ENCODE peak calls at places on chromosome 10, in seven cellular contexts. X is stomach, K is transverse colon, H is A549, Z is SK-N-SH, J is tibial nerve, O is ovary. D is an unnamed sample. For H3K9me3, the result is how much of the 10 kb centered on the place peaks cover.

GRCh38 chr10:11687357-11687771 is 54.8 kb upstream of the ECHDC3 start:
- DNase-seq in X (no peak), K (no peak), H (no peak), Z (no peak), J (no peak), O (no peak), D (no peak)

GRCh38 chr10:46523119-46523880 is 33.2 kb downstream of the GPRIN2 start:
- DNase-seq in X (peak), K (peak), H (peak), Z (peak), J (peak), O (no peak), D (peak)

GRCh38 chr10:48199580-48200377 is 74.7 kb downstream of the FRMPD2 start:
- DNase-seq in X (no peak), K (no peak), H (no peak), Z (no peak), J (no peak), O (no peak), D (no peak)

GRCh38 chr10:131453772-131454634 is 142.5 kb upstream of the TCERG1L start:
- DNase-seq in X (peak), K (peak), H (no peak), Z (peak), J (peak), O (peak), D (no peak)

GRCh38 chr10:110355181-110355831 is 50.6 kb upstream of the SMNDC1 start:
- DNase-seq in X (no peak), K (peak), H (no peak), Z (no peak), J (no peak), O (no peak), D (peak)

GRCh38 chr10:17199351-17199804 is 2.1 kb downstream of the TRDMT1 start:
- DNase-seq in X (no peak), K (no peak), H (no peak), Z (peak), J (no peak), O (no peak), D (no peak)

GRCh38 chr10:72353028-72353962 is 1.4 kb downstream of the DNAJB12 start:
- DNase-seq in X (no peak), K (no peak), H (peak), Z (peak), J (no peak), O (no peak), D (no peak)

GRCh38 chr10:103576862-103577261 is 83.4 kb downstream of the NEURL1 start:
- DNase-seq in X (peak), K (no peak), H (no peak), Z (no peak), J (no peak), O (no peak), D (no peak)

GRCh38 chr10:101851411-101852116 is 8.0 kb upstream of the KCNIP2 start:
- DNase-seq in X (no peak), K (no peak), H (no peak), Z (no peak), J (no peak), O (no peak), D (no peak)

DNA sequence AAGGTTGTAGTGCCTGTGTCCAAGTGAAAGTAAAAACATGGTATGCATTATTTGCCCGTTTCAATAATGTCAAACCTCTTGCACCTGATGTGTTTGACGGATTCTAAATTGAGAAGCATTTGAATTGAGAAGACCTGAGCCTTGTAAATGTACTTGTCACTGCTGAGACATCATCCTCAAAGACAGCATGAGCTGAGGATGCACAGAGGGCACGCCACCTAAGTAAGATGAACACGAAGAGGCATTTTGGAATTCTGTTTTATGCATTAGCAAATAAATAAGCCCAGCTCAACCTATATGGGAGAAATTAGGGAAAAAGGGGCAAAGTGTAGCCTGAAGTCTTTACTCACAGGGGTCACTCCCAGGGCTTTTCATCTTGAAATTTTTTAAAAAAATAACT is 73.8 kb upstream of the SORCS1 start:
- DNase-seq in X (no peak), K (no peak), H (no peak), Z (no peak), J (no peak), O (no peak), D (no peak)
- H3K9me3 ChIP-seq in X (under half), K (under half), H (under half), Z (under half), J (under half), O (under half), D (under half)

GRCh38 chr10:22381262-22381661 is 36.0 kb downstream of the SPAG6 start:
- DNase-seq in X (no peak), K (no peak), H (no peak), Z (no peak), J (no peak), O (no peak), D (no peak)

GRCh38 chr10:22374489-22375126 is 29.3 kb downstream of the SPAG6 start:
- DNase-seq in X (no peak), K (no peak), H (no peak), Z (no peak), J (no peak), O (no peak), D (no peak)

DNA sequence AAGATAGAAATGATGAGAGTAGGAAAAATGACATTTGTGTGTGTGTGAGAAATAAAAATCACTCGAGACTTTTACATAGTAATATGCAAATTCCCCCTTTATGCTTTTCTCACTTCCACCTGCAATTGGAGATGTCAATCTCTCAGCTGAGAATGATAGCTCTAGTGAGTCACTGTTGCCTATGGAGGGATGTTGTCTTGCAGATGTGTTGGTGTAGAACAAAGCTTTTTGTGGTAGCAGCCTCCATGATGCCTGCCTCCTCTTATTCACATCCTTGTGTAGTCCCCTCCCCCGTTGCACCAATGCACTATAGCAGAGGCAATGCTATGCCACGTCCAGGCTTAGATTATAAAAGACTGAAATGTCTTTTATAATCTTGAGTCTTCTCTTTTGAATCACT is 33.8 kb downstream of the SPAG6 start:
- DNase-seq in X (no peak), K (no peak), H (no peak), Z (no peak), J (no peak), O (no peak), D (no peak)
- TF ChIP-seq EP300 in X (no peak), K (no peak), H (no peak), Z (no peak), J (no peak), O (no peak), D (no peak)

DNA sequence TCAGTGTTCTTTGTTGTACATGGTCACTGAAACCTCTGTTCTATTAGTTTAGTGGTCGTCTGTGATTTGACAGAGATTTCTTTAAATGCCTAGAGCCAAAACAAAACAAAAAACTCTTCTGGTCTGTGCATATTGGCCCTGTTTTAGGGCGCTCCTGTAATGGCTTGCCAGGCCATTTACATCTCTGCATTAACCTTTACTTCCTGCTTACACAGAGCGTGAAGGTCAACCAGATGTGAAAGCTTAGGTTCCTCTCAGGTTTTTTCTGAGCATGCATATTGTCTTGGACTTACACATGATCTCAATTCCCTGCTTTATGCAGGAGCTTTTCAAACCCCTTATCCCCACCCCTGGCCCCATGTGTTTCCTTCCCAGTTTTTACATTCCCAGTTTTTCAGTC is 9.6 kb downstream of the ZNF37A start:
- DNase-seq in X (no peak), K (no peak), H (no peak), Z (no peak), J (no peak), O (no peak), D (no peak)
- H3K9me3 ChIP-seq in X (under half), K (half or more), H (half or more), Z (under half), J (under half), O (under half), D (under half)

DNA sequence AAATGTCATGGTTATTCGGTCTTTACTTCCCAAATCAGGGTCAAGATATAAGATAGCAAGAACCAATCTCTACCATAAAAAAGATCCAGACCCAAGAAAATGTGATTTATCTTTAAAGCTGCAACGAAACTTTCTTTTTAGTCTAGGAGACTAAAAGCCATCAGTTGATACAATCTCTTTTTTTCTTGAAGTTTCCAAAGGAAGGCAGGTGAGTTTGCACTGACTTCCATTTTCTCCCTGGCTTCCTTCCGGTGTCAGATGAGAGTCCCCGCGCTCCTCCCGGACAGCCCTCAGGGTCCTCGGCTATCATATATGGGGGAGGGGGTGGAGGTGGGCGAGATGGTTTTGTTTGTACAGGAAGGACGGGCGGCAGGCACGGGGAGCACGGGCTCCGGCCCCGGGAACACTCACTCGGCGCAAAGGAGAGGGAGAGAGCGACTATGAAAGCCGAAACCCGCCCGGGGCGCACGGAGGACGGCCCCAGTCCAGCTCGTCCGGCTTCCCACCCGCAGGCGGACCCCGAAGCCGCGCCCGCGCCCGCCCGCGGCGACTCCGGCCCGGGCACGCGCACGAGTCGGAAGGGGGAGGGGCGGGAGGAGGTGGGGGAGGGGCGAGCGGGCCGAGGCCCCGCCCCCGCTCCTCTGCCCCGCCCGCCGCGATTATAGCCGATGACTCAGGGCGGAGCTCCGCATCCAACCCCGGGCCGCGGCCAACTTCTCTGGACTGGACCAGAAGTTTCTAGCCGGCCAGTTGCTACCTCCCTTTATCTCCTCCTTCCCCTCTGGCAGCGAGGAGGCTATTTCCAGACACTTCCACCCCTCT is at the start of gene BAG3:
- DNase-seq in X (peak), K (peak), H (peak), Z (peak), J (peak), O (peak), D (peak)
- TF ChIP-seq EP300 in X (no peak), K (no peak), H (no peak), Z (peak), J (peak), O (no peak), D (no peak)

DNA sequence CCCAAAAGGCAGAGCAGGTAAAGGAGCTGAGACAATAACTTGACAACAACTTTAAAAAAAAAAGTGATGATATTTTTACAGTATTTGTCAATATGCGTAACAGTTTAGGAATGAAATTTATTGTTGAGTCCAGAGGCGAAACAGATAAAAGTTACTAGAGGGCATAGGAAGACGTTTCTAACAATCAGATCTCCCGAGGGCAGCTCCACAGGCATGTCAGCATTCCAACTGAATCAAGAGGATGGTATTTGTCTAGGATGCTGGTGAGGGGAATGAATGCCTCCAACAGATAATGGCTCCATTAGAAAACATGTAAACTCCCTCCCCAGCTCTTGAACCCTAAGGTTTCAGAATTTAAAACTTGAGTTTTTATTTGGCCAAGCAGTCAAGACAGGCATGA is 733.9 kb upstream of the SORCS1 start:
- DNase-seq in X (no peak), K (no peak), H (no peak), Z (no peak), J (no peak), O (no peak), D (no peak)
- H3K9me3 ChIP-seq in X (under half), K (under half), H (under half), Z (under half), J (under half), O (under half), D (under half)

DNA sequence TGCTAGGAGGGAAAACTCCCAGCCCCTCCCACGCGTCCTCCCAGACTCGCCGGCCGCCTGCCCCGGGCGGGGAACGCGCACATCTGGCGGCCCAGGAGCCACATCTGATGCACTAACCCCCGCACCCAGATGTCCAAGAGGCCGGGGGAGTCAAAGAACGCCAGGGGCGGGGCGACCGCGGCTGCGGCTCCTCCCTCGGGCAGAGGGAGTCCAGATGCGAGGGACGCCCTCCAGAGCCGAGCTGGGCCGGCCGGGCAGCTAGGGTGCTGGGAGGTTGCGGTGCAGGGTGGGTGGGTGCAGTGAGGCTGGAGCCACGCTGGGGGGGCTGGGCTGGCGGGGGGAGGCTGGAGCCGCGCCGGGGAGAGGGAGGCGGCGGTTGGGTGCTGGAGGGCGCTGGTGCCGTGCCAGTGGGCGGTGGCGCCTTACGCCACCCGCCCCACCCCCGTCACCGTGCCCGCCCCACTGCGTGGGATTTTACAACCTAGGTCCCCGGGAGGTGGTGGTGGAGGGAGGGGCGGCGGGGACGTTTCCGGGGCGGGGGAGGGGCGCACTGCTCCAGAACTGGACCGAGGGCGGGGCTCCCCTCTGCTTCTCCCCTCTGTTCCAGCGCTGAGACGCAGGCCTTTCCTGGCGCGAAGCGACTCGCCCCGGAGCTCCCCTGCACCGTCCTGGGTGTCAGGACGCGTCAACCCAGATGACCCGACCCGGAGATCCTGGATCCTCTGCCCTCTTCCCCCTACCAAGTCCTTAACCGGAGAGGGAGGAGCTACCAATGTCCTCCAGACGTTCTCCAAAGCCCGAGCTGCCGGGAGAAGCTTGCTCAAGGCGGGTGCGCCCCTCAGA is 109.1 kb downstream of the REEP3 start:
- DNase-seq in X (peak), K (peak), H (peak), Z (peak), J (peak), O (peak), D (peak)
- TF ChIP-seq EP300 in X (peak), K (peak), H (peak), Z (peak), J (peak), O (no peak), D (peak)

GRCh38 chr10:34505338-34505737 is 309.8 kb downstream of the PARD3 start:
- DNase-seq in X (no peak), K (no peak), H (no peak), Z (no peak), J (no peak), O (no peak), D (no peak)
- H3K9me3 ChIP-seq in X (under half), K (under half), H (under half), Z (under half), J (under half), O (under half), D (under half)